ENCODE peak calls at places on chromosomes 16 and 17, in five cellular contexts. M, F, I, J and D are unnamed samples.

GRCh38 chr16:1450218-1450617 is 5.9 kb upstream of the CCDC154 start:
- DNase-seq in M (no peak), F (no peak), I (no peak), J (no peak), D (no peak)

GRCh38 chr16:26830716-26831115 is 236.0 kb upstream of the C16orf82 start:
- DNase-seq in M (no peak), F (no peak), I (no peak), J (no peak), D (no peak)

GRCh38 chr16:30040221-30040620 is 9.2 kb upstream of the TLCD3B start:
- DNase-seq in M (no peak), F (no peak), I (no peak), J (no peak), D (no peak)

GRCh38 chr16:45454-45853 is 8.0 kb downstream of the POLR3K start:
- DNase-seq in M (no peak), F (no peak), I (no peak), J (no peak), D (no peak)

GRCh38 chr17:57622327-57622885 is 122.7 kb downstream of the CCDC182 start:
- DNase-seq in M (no peak), F (no peak), I (no peak), J (no peak), D (no peak)

GRCh38 chr16:89193021-89193575 is 7.2 kb downstream of the SLC22A31 start:
- DNase-seq in M (no peak), F (peak; percentile 65), I (no peak), J (no peak), D (peak; percentile 69)

GRCh38 chr16:23979426-23979825 is 143.6 kb downstream of the PRKCB start:
- DNase-seq in M (no peak), F (no peak), I (no peak), J (no peak), D (no peak)

GRCh38 chr17:81277421-81277820 is 17.7 kb downstream of the SLC38A10 start:
- DNase-seq in M (no peak), F (peak; percentile 57), I (no peak), J (peak; percentile 54), D (no peak)

GRCh38 chr17:46977348-46977747 is 1.7 kb downstream of the RPRML start:
- DNase-seq in M (no peak), F (no peak), I (no peak), J (no peak), D (no peak)

GRCh38 chr16:48617711-48618148 is 7.8 kb upstream of the N4BP1 start:
- DNase-seq in M (no peak), F (no peak), I (no peak), J (no peak), D (peak; percentile 45)

GRCh38 chr16:57027067-57027466 is 37.7 kb downstream of the NLRC5 start:
- DNase-seq in M (no peak), F (no peak), I (no peak), J (no peak), D (no peak)

GRCh38 chr16:58862334-58863024 is 128.4 kb upstream of the GOT2 start:
- DNase-seq in M (no peak), F (no peak), I (no peak), J (no peak), D (no peak)